ENCODE peak calls at places on chromosomes 2 and 18, in eight cellular contexts. One of them, this sample, is unnamed.

GRCh38 chr2:3040819-3041218 is 336.8 kb downstream of the EIPR1 start:
- DNase-seq in body of pancreas: no peak
- DNase-seq in uterus: no peak
- DNase-seq in left ventricle myocardium inferior: peak; percentile 34
- DNase-seq in fibroblast of lung: no peak
- DNase-seq in Peyer's patch: no peak
- DNase-seq in HCT116: no peak
- DNase-seq in tibial artery: no peak
- DNase-seq in this sample: no peak

GRCh38 chr2:47172156-47172921 is 17.2 kb upstream of the STPG4 start:
- DNase-seq in body of pancreas: no peak
- DNase-seq in uterus: no peak
- DNase-seq in left ventricle myocardium inferior: no peak
- DNase-seq in fibroblast of lung: no peak
- DNase-seq in Peyer's patch: peak; percentile 62
- DNase-seq in HCT116: no peak
- DNase-seq in tibial artery: no peak
- DNase-seq in this sample: peak; percentile 54

GRCh38 chr18:39675358-39675757 is 2109.8 kb upstream of the CELF4 start:
- DNase-seq in body of pancreas: no peak
- DNase-seq in uterus: no peak
- DNase-seq in left ventricle myocardium inferior: no peak
- DNase-seq in fibroblast of lung: peak; percentile 63
- DNase-seq in Peyer's patch: no peak
- DNase-seq in HCT116: no peak
- DNase-seq in tibial artery: no peak
- DNase-seq in this sample: no peak

GRCh38 chr2:109148991-109149645 is 20.1 kb downstream of the SH3RF3 start:
- DNase-seq in body of pancreas: no peak
- DNase-seq in uterus: no peak
- DNase-seq in left ventricle myocardium inferior: no peak
- DNase-seq in fibroblast of lung: no peak
- DNase-seq in Peyer's patch: peak; percentile 26
- DNase-seq in HCT116: no peak
- DNase-seq in tibial artery: peak; percentile 49
- DNase-seq in this sample: no peak

GRCh38 chr18:54161267-54161666 is 63.2 kb downstream of the MBD2 start:
- DNase-seq in body of pancreas: no peak
- DNase-seq in uterus: no peak
- DNase-seq in left ventricle myocardium inferior: no peak
- DNase-seq in fibroblast of lung: peak; percentile 40
- DNase-seq in Peyer's patch: no peak
- DNase-seq in HCT116: no peak
- DNase-seq in tibial artery: no peak
- DNase-seq in this sample: no peak

GRCh38 chr2:236177604-236177966 is 9.4 kb upstream of the GBX2 start:
- DNase-seq in body of pancreas: peak; percentile 40
- DNase-seq in uterus: no peak
- DNase-seq in left ventricle myocardium inferior: peak; percentile 39
- DNase-seq in fibroblast of lung: peak; percentile 19
- DNase-seq in Peyer's patch: no peak
- DNase-seq in HCT116: peak; percentile 70
- DNase-seq in tibial artery: no peak
- DNase-seq in this sample: peak; percentile 81

GRCh38 chr2:88813612-88814011 is 122.1 kb downstream of the RPIA start:
- DNase-seq in body of pancreas: no peak
- DNase-seq in uterus: no peak
- DNase-seq in left ventricle myocardium inferior: no peak
- DNase-seq in fibroblast of lung: no peak
- DNase-seq in Peyer's patch: no peak
- DNase-seq in HCT116: no peak
- DNase-seq in tibial artery: no peak
- DNase-seq in this sample: no peak

GRCh38 chr2:183991973-183992372 is 606.4 kb upstream of the ZNF804A start:
- DNase-seq in body of pancreas: no peak
- DNase-seq in uterus: no peak
- DNase-seq in left ventricle myocardium inferior: no peak
- DNase-seq in fibroblast of lung: no peak
- DNase-seq in Peyer's patch: no peak
- DNase-seq in HCT116: no peak
- DNase-seq in tibial artery: no peak
- DNase-seq in this sample: no peak

GRCh38 chr2:160050147-160050546 is 12.3 kb downstream of the PLA2R1 start:
- DNase-seq in body of pancreas: no peak
- DNase-seq in uterus: no peak
- DNase-seq in left ventricle myocardium inferior: no peak
- DNase-seq in fibroblast of lung: no peak
- DNase-seq in Peyer's patch: no peak
- DNase-seq in HCT116: no peak
- DNase-seq in tibial artery: no peak
- DNase-seq in this sample: no peak

GRCh38 chr2:37634914-37635358 is 36.5 kb downstream of the CDC42EP3 start:
- DNase-seq in body of pancreas: no peak
- DNase-seq in uterus: no peak
- DNase-seq in left ventricle myocardium inferior: no peak
- DNase-seq in fibroblast of lung: no peak
- DNase-seq in Peyer's patch: no peak
- DNase-seq in HCT116: no peak
- DNase-seq in tibial artery: no peak
- DNase-seq in this sample: no peak

GRCh38 chr2:45121236-45121927 is 112.1 kb upstream of the SIX2 start:
- DNase-seq in body of pancreas: no peak
- DNase-seq in uterus: no peak
- DNase-seq in left ventricle myocardium inferior: no peak
- DNase-seq in fibroblast of lung: no peak
- DNase-seq in Peyer's patch: no peak
- DNase-seq in HCT116: no peak
- DNase-seq in tibial artery: no peak
- DNase-seq in this sample: no peak

GRCh38 chr18:10124071-10124470 is 210.3 kb downstream of the VAPA start:
- DNase-seq in body of pancreas: no peak
- DNase-seq in uterus: no peak
- DNase-seq in left ventricle myocardium inferior: no peak
- DNase-seq in fibroblast of lung: no peak
- DNase-seq in Peyer's patch: no peak
- DNase-seq in HCT116: no peak
- DNase-seq in tibial artery: no peak
- DNase-seq in this sample: no peak

GRCh38 chr2:193847140-193847539 is 1652.4 kb upstream of the TMEFF2 start:
- DNase-seq in body of pancreas: no peak
- DNase-seq in uterus: no peak
- DNase-seq in left ventricle myocardium inferior: no peak
- DNase-seq in fibroblast of lung: peak; percentile 18
- DNase-seq in Peyer's patch: no peak
- DNase-seq in HCT116: no peak
- DNase-seq in tibial artery: no peak
- DNase-seq in this sample: no peak

GRCh38 chr2:81276595-81276994 is 972.0 kb upstream of the LRRTM1 start:
- DNase-seq in body of pancreas: no peak
- DNase-seq in uterus: no peak
- DNase-seq in left ventricle myocardium inferior: no peak
- DNase-seq in fibroblast of lung: no peak
- DNase-seq in Peyer's patch: no peak
- DNase-seq in HCT116: no peak
- DNase-seq in tibial artery: no peak
- DNase-seq in this sample: no peak

GRCh38 chr2:163800889-163801498 is 65.2 kb upstream of the FIGN start:
- DNase-seq in body of pancreas: no peak
- DNase-seq in uterus: no peak
- DNase-seq in left ventricle myocardium inferior: no peak
- DNase-seq in fibroblast of lung: peak; percentile 28
- DNase-seq in Peyer's patch: no peak
- DNase-seq in HCT116: no peak
- DNase-seq in tibial artery: no peak
- DNase-seq in this sample: no peak

GRCh38 chr2:127629637-127630036 is 16.3 kb upstream of the GPR17 start:
- DNase-seq in body of pancreas: no peak
- DNase-seq in uterus: no peak
- DNase-seq in left ventricle myocardium inferior: peak; percentile 19
- DNase-seq in fibroblast of lung: no peak
- DNase-seq in Peyer's patch: no peak
- DNase-seq in HCT116: no peak
- DNase-seq in tibial artery: no peak
- DNase-seq in this sample: no peak

GRCh38 chr18:26470011-26470637 is 78.2 kb downstream of the KCTD1 start:
- DNase-seq in body of pancreas: no peak
- DNase-seq in uterus: no peak
- DNase-seq in left ventricle myocardium inferior: no peak
- DNase-seq in fibroblast of lung: peak; percentile 36
- DNase-seq in Peyer's patch: no peak
- DNase-seq in HCT116: no peak
- DNase-seq in tibial artery: no peak
- DNase-seq in this sample: no peak

GRCh38 chr2:8452979-8453903 is 228.6 kb upstream of the ID2 start:
- DNase-seq in body of pancreas: no peak
- DNase-seq in uterus: no peak
- DNase-seq in left ventricle myocardium inferior: no peak
- DNase-seq in fibroblast of lung: peak; percentile 18
- DNase-seq in Peyer's patch: peak; percentile 61
- DNase-seq in HCT116: no peak
- DNase-seq in tibial artery: no peak
- DNase-seq in this sample: no peak

GRCh38 chr2:101820519-101820918 is 123.0 kb downstream of the MAP4K4 start:
- DNase-seq in body of pancreas: no peak
- DNase-seq in uterus: no peak
- DNase-seq in left ventricle myocardium inferior: no peak
- DNase-seq in fibroblast of lung: peak; percentile 73
- DNase-seq in Peyer's patch: no peak
- DNase-seq in HCT116: no peak
- DNase-seq in tibial artery: no peak
- DNase-seq in this sample: no peak

GRCh38 chr2:172021955-172022354 is 22.2 kb downstream of the METAP1D start:
- DNase-seq in body of pancreas: no peak
- DNase-seq in uterus: no peak
- DNase-seq in left ventricle myocardium inferior: no peak
- DNase-seq in fibroblast of lung: peak; percentile 45
- DNase-seq in Peyer's patch: no peak
- DNase-seq in HCT116: no peak
- DNase-seq in tibial artery: no peak
- DNase-seq in this sample: no peak

GRCh38 chr2:166092889-166093288 is 34.9 kb downstream of the SCN1A start:
- DNase-seq in body of pancreas: no peak
- DNase-seq in uterus: no peak
- DNase-seq in left ventricle myocardium inferior: no peak
- DNase-seq in fibroblast of lung: peak; percentile 59
- DNase-seq in Peyer's patch: no peak
- DNase-seq in HCT116: no peak
- DNase-seq in tibial artery: no peak
- DNase-seq in this sample: no peak

GRCh38 chr2:172735646-172736418 is at the start of gene RAPGEF4:
- DNase-seq in body of pancreas: peak; percentile 13
- DNase-seq in uterus: no peak
- DNase-seq in left ventricle myocardium inferior: no peak
- DNase-seq in fibroblast of lung: no peak
- DNase-seq in Peyer's patch: no peak
- DNase-seq in HCT116: no peak
- DNase-seq in tibial artery: no peak
- DNase-seq in this sample: no peak

GRCh38 chr2:176364578-176364977 is 95.3 kb downstream of the MTX2 start:
- DNase-seq in body of pancreas: no peak
- DNase-seq in uterus: no peak
- DNase-seq in left ventricle myocardium inferior: no peak
- DNase-seq in fibroblast of lung: no peak
- DNase-seq in Peyer's patch: no peak
- DNase-seq in HCT116: no peak
- DNase-seq in tibial artery: no peak
- DNase-seq in this sample: no peak

GRCh38 chr2:100234141-100234540 is 88.2 kb downstream of the LONRF2 start:
- DNase-seq in body of pancreas: no peak
- DNase-seq in uterus: no peak
- DNase-seq in left ventricle myocardium inferior: no peak
- DNase-seq in fibroblast of lung: no peak
- DNase-seq in Peyer's patch: no peak
- DNase-seq in HCT116: no peak
- DNase-seq in tibial artery: no peak
- DNase-seq in this sample: no peak

GRCh38 chr18:62837011-62837410 is 121.7 kb downstream of the PHLPP1 start:
- DNase-seq in body of pancreas: no peak
- DNase-seq in uterus: no peak
- DNase-seq in left ventricle myocardium inferior: no peak
- DNase-seq in fibroblast of lung: no peak
- DNase-seq in Peyer's patch: no peak
- DNase-seq in HCT116: no peak
- DNase-seq in tibial artery: no peak
- DNase-seq in this sample: no peak

DNA sequence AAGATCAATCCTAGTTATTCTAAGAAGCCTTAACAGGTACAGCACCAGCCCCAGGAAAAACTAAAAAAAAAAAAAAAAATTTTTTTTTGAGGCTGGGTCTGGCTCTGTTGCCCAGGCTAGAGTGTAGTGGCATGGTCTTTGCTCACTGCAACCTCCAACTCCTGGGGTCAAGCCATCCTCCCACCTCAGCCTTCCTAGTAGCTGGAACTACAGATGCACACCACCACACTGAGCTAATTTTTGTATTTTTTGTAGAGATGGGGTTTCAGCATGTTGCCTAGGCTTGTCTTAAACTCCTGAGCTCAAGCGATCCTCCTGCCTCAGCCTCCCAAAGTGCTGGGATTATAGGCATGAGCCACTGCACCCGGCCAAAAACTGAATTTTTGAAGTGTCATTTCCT is 10.3 kb upstream of the ALPK2 start:
- DNase-seq in body of pancreas: no peak
- DNase-seq in uterus: no peak
- DNase-seq in left ventricle myocardium inferior: no peak
- DNase-seq in fibroblast of lung: no peak
- DNase-seq in Peyer's patch: no peak
- DNase-seq in HCT116: no peak
- DNase-seq in tibial artery: no peak
- DNase-seq in this sample: no peak
- H3K4me1 ChIP-seq in body of pancreas: no peaks in the 10 kb centered on the region
- H3K4me1 ChIP-seq in uterus: no peaks in the 10 kb centered on the region
- H3K4me1 ChIP-seq in left ventricle myocardium inferior: peaks cover 16% of the 10 kb centered on the region
- H3K4me1 ChIP-seq in fibroblast of lung: peaks cover 7% of the 10 kb centered on the region
- H3K4me1 ChIP-seq in Peyer's patch: no peaks in the 10 kb centered on the region
- H3K4me1 ChIP-seq in HCT116: peaks cover 6% of the 10 kb centered on the region
- H3K4me1 ChIP-seq in tibial artery: no peaks in the 10 kb centered on the region
- H3K4me1 ChIP-seq in this sample: no peaks in the 10 kb centered on the region

GRCh38 chr2:130963849-130964793 is 127.4 kb downstream of the ARHGEF4 start:
- DNase-seq in body of pancreas: no peak
- DNase-seq in uterus: no peak
- DNase-seq in left ventricle myocardium inferior: no peak
- DNase-seq in fibroblast of lung: no peak
- DNase-seq in Peyer's patch: no peak
- DNase-seq in HCT116: no peak
- DNase-seq in tibial artery: no peak
- DNase-seq in this sample: no peak
- H3K27me3 ChIP-seq in body of pancreas: no peaks in the 10 kb centered on the region
- H3K27me3 ChIP-seq in uterus: peaks cover 11% of the 10 kb centered on the region
- H3K27me3 ChIP-seq in left ventricle myocardium inferior: peaks cover 93% of the 10 kb centered on the region
- H3K27me3 ChIP-seq in fibroblast of lung: peaks cover 4% of the 10 kb centered on the region
- H3K27me3 ChIP-seq in Peyer's patch: no peaks in the 10 kb centered on the region
- H3K27me3 ChIP-seq in HCT116: no peaks in the 10 kb centered on the region
- H3K27me3 ChIP-seq in tibial artery: no peaks in the 10 kb centered on the region
- H3K27me3 ChIP-seq in this sample: peaks cover 2% of the 10 kb centered on the region

GRCh38 chr18:8610442-8610801 is 1.2 kb downstream of the RAB12 start:
- DNase-seq in body of pancreas: peak; percentile 19
- DNase-seq in uterus: no peak
- DNase-seq in left ventricle myocardium inferior: no peak
- DNase-seq in fibroblast of lung: peak; percentile 34
- DNase-seq in Peyer's patch: no peak
- DNase-seq in HCT116: no peak
- DNase-seq in tibial artery: no peak
- DNase-seq in this sample: peak; percentile 48
- H3K27ac ChIP-seq in body of pancreas: peak overlapping the region; percentile 50
- H3K27ac ChIP-seq in uterus: peak overlapping the region; percentile 98
- H3K27ac ChIP-seq in left ventricle myocardium inferior: peak overlapping the region; percentile 88
- H3K27ac ChIP-seq in fibroblast of lung: peak overlapping the region; percentile 81
- H3K27ac ChIP-seq in Peyer's patch: peak overlapping the region; percentile 65
- H3K27ac ChIP-seq in HCT116: no peak overlapping the region
- H3K27ac ChIP-seq in tibial artery: peak overlapping the region; percentile 86
- H3K27ac ChIP-seq in this sample: no peak overlapping the region

GRCh38 chr2:196170681-196171247 is 614 bp downstream of the STK17B start:
- DNase-seq in body of pancreas: no peak
- DNase-seq in uterus: no peak
- DNase-seq in left ventricle myocardium inferior: peak; percentile 30
- DNase-seq in fibroblast of lung: peak; percentile 78
- DNase-seq in Peyer's patch: no peak
- DNase-seq in HCT116: no peak
- DNase-seq in tibial artery: peak; percentile 69
- DNase-seq in this sample: peak; percentile 83
- H3K4me1 ChIP-seq in body of pancreas: peaks cover 11% of the 10 kb centered on the region
- H3K4me1 ChIP-seq in uterus: no peaks in the 10 kb centered on the region
- H3K4me1 ChIP-seq in left ventricle myocardium inferior: peaks cover 27% of the 10 kb centered on the region
- H3K4me1 ChIP-seq in fibroblast of lung: peaks cover 4% of the 10 kb centered on the region
- H3K4me1 ChIP-seq in Peyer's patch: no peaks in the 10 kb centered on the region
- H3K4me1 ChIP-seq in HCT116: peaks cover 4% of the 10 kb centered on the region
- H3K4me1 ChIP-seq in tibial artery: no peaks in the 10 kb centered on the region
- H3K4me1 ChIP-seq in this sample: peaks cover 2% of the 10 kb centered on the region

This sample was measured in aorta.